ENCODE peak calls at places on chromosomes 5 and 9, in eight cellular contexts. F is cardiac fibroblast, M is astrocyte of the spinal cord, T is gastrocnemius medialis, O is foreskin fibroblast, Q is NB4, X is right atrium auricular region, P is cardiac muscle cell. S is an unnamed sample.

GRCh38 chr5:115336201-115336720 is 39.8 kb upstream of the CCDC112 start:
- DNase-seq in M (no peak), T (no peak), Q (no peak), X (no peak), O (no peak), P (no peak), F (no peak), S (no peak)

GRCh38 chr9:92245005-92245797 is 48.3 kb downstream of the IARS1 start:
- DNase-seq in T (no peak), M (peak), X (no peak), O (peak), P (peak), F (peak), Q (peak), S (no peak)

GRCh38 chr5:2757563-2758311 is 6.3 kb upstream of the IRX2 start:
- DNase-seq in P (peak), Q (peak), M (no peak), F (peak), O (peak), T (no peak), X (peak), S (no peak)

GRCh38 chr5:139668064-139668880 is 20.1 kb downstream of the CXXC5 start:
- DNase-seq in F (peak), T (peak), M (no peak), Q (no peak), X (no peak), P (peak), O (no peak), S (no peak)

GRCh38 chr5:84403773-84404172 is 19.1 kb upstream of the EDIL3 start:
- DNase-seq in F (peak), Q (no peak), O (peak), P (peak), X (no peak), T (no peak), M (peak), S (peak)

GRCh38 chr5:31962928-31963327 is 211.2 kb downstream of the GOLPH3 start:
- DNase-seq in X (no peak), P (no peak), T (no peak), F (no peak), O (no peak), M (peak), Q (no peak), S (no peak)

GRCh38 chr9:79611091-79611614 is 39.4 kb downstream of the TLE4 start:
- DNase-seq in P (peak), X (no peak), F (peak), T (no peak), Q (peak), M (peak), O (peak), S (peak)

GRCh38 chr9:75438716-75439115 is 350.4 kb downstream of the OSTF1 start:
- DNase-seq in O (no peak), M (no peak), T (no peak), P (no peak), F (no peak), X (no peak), Q (no peak), S (no peak)

GRCh38 chr9:114869845-114870244 is 60.5 kb downstream of the TNFSF8 start:
- DNase-seq in F (no peak), P (no peak), O (no peak), X (no peak), T (no peak), Q (no peak), M (no peak), S (no peak)

GRCh38 chr9:134304712-134305111 is 21.5 kb upstream of the RXRA start:
- DNase-seq in F (no peak), X (no peak), P (no peak), Q (no peak), M (no peak), O (no peak), T (no peak), S (no peak)

GRCh38 chr9:107705521-107705920 is 216.0 kb upstream of the KLF4 start:
- DNase-seq in O (no peak), Q (no peak), M (peak), P (no peak), T (no peak), F (no peak), X (no peak), S (no peak)

GRCh38 chr5:14105717-14106435 is 37.3 kb upstream of the TRIO start:
- DNase-seq in P (peak), O (peak), M (peak), T (no peak), Q (no peak), F (peak), X (no peak), S (peak)

GRCh38 chr9:36820392-36820861 is 213.6 kb downstream of the PAX5 start:
- DNase-seq in Q (no peak), P (peak), O (peak), F (no peak), X (no peak), M (no peak), T (no peak), S (no peak)

GRCh38 chr9:131633491-131634031 is 88.2 kb downstream of the PRRT1B start:
- DNase-seq in F (no peak), P (no peak), Q (no peak), M (no peak), O (no peak), X (no peak), T (no peak), S (no peak)

GRCh38 chr9:444528-444927 is 229.9 kb downstream of the DOCK8 start:
- DNase-seq in Q (no peak), O (no peak), X (no peak), F (peak), T (no peak), M (peak), P (peak), S (no peak)

GRCh38 chr9:26637101-26637500 is 255.5 kb downstream of the CAAP1 start:
- DNase-seq in P (no peak), T (no peak), Q (no peak), F (no peak), X (no peak), O (no peak), M (no peak), S (no peak)

GRCh38 chr9:112631313-112631712 is 86.6 kb downstream of the INIP start:
- DNase-seq in F (no peak), X (no peak), Q (peak), P (peak), T (no peak), M (no peak), O (no peak), S (no peak)

GRCh38 chr5:135106610-135107009 is 72.6 kb upstream of the PITX1 start:
- DNase-seq in F (no peak), X (no peak), Q (peak), T (no peak), O (no peak), M (no peak), P (no peak), S (no peak)

GRCh38 chr5:42242829-42243485 is 180.3 kb upstream of the GHR start:
- DNase-seq in T (peak), P (no peak), O (no peak), Q (no peak), F (no peak), M (no peak), X (no peak), S (no peak)

GRCh38 chr9:132163457-132163875 is 1.6 kb downstream of the NTNG2 start:
- DNase-seq in P (no peak), T (no peak), Q (peak), F (peak), O (no peak), X (no peak), M (no peak), S (no peak)

GRCh38 chr9:124018731-124019697 is 7.4 kb downstream of the LHX2 start:
- DNase-seq in O (no peak), T (no peak), M (no peak), P (no peak), Q (no peak), F (no peak), X (no peak), S (no peak)

GRCh38 chr5:151805414-151806225 is 33.9 kb downstream of the G3BP1 start:
- DNase-seq in P (peak), O (peak), M (peak), T (peak), F (peak), X (no peak), Q (no peak), S (no peak)

GRCh38 chr9:106697390-106697789 is 165.6 kb upstream of the ZNF462 start:
- DNase-seq in O (no peak), Q (no peak), X (no peak), M (no peak), P (no peak), T (no peak), F (no peak), S (no peak)

GRCh38 chr5:50967388-50968039 is 301.1 kb downstream of the PARP8 start:
- DNase-seq in X (no peak), T (no peak), F (no peak), O (no peak), P (no peak), M (no peak), Q (no peak), S (no peak)

GRCh38 chr5:142803428-142804111 is 33.4 kb downstream of the ARHGAP26 start:
- DNase-seq in T (peak), M (no peak), O (no peak), P (peak), F (peak), Q (peak), X (peak), S (no peak)

GRCh38 chr5:103519550-103519949 is 43.0 kb downstream of the NUDT12 start:
- DNase-seq in M (no peak), O (no peak), T (no peak), P (no peak), X (no peak), F (peak), Q (no peak), S (no peak)

GRCh38 chr5:169688106-169688505 is 51.0 kb downstream of the DOCK2 start:
- DNase-seq in P (no peak), O (no peak), M (no peak), T (no peak), X (no peak), F (no peak), Q (no peak), S (no peak)

GRCh38 chr9:34547960-34548603 is 25.3 kb upstream of the ENHO start:
- DNase-seq in T (peak), Q (peak), O (peak), P (peak), M (peak), F (peak), X (peak), S (no peak)

GRCh38 chr9:105399117-105399516 is 48.7 kb upstream of the FSD1L start:
- DNase-seq in Q (no peak), M (no peak), O (no peak), T (no peak), F (no peak), X (no peak), P (no peak), S (no peak)

GRCh38 chr5:15492545-15492944 is 7.4 kb upstream of the FBXL7 start:
- DNase-seq in Q (no peak), T (no peak), O (no peak), X (no peak), P (peak), F (no peak), M (no peak), S (no peak)

GRCh38 chr9:93531374-93531773 is 45.0 kb upstream of the PHF2 start:
- DNase-seq in O (no peak), F (no peak), P (no peak), T (peak), X (no peak), Q (no peak), M (no peak), S (no peak)

GRCh38 chr5:2863133-2863532 is 111.7 kb upstream of the IRX2 start:
- DNase-seq in F (no peak), T (no peak), Q (no peak), O (no peak), P (no peak), M (no peak), X (no peak), S (no peak)

GRCh38 chr9:72494051-72494450 is 27.4 kb upstream of the TMC1 start:
- DNase-seq in P (no peak), T (no peak), X (no peak), M (no peak), Q (no peak), O (no peak), F (no peak), S (peak)

GRCh38 chr5:35856186-35857003 is at the start of gene IL7R:
- DNase-seq in F (no peak), P (peak), M (no peak), X (no peak), T (no peak), O (no peak), Q (peak), S (no peak)

GRCh38 chr9:120567874-120568273 is 12.1 kb downstream of the CDK5RAP2 start:
- DNase-seq in P (no peak), T (no peak), F (no peak), X (no peak), O (no peak), M (no peak), Q (no peak), S (no peak)

DNA sequence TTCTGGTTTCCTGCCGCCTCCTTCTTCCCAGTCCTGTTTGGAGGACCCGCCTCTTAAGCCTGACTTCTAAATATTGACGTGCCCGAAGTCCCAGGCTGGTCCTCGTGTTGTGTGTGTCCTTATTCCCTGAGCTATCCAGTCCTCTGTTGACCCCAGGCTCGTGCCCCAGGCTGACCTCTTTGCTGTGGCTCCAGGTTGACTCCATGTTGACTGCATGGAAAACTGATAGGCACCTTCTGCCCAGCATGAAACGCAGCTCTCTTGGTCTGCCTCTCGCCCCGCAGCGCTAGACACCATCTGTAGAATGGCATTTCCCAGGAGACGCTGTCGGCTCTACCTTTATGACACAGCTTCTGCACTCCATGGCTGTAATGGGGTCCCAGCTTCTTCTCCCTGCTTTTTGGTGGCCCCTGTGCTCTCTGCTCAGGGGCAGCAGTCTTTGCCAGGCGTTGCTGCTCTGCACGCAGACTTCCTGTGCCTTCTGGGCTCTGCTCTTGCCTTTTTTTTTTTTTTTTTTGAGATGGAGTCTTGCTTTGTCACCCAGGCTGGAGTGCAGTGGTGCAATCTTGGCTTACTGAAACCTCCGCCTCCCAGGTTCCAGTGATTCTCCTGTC is 28.4 kb downstream of the EHMT1 start:
- DNase-seq in Q (no peak), T (no peak), F (no peak), O (no peak), X (no peak), M (no peak), P (no peak), S (no peak)
- H3K4me3 ChIP-seq in Q (no peak), T (no peak), F (no peak), O (no peak), X (no peak), M (no peak), P (no peak), S (no peak)

GRCh38 chr9:38061326-38061947 is 7.6 kb downstream of the SHB start:
- DNase-seq in M (no peak), O (no peak), F (no peak), T (no peak), X (no peak), P (no peak), Q (no peak), S (no peak)

GRCh38 chr9:38063363-38063707 is 5.7 kb downstream of the SHB start:
- DNase-seq in P (no peak), X (no peak), F (no peak), M (no peak), Q (no peak), O (no peak), T (no peak), S (no peak)

GRCh38 chr9:38060688-38061087 is 8.3 kb downstream of the SHB start:
- DNase-seq in M (no peak), X (no peak), T (no peak), O (no peak), Q (no peak), F (no peak), P (no peak), S (no peak)

GRCh38 chr9:38062106-38062497 is 6.9 kb downstream of the SHB start:
- DNase-seq in Q (no peak), O (no peak), F (no peak), P (no peak), X (no peak), M (no peak), T (no peak), S (no peak)

GRCh38 chr9:38062498-38063362 is 6.3 kb downstream of the SHB start:
- DNase-seq in X (no peak), P (peak), Q (no peak), O (peak), T (no peak), M (peak), F (peak), S (peak)
- TF ChIP-seq CTCF in X (no peak), P (no peak), Q (no peak), O (no peak), T (no peak), M (no peak), F (no peak), S (no peak)

GRCh38 chr9:100096378-100096916 is 2.4 kb downstream of the ERP44 start:
- DNase-seq in T (no peak), O (no peak), P (no peak), Q (no peak), M (no peak), F (no peak), X (no peak), S (no peak)
- H3K4me3 ChIP-seq in T (no peak), O (no peak), P (no peak), Q (peak), M (no peak), F (no peak), X (no peak), S (no peak)

GRCh38 chr5:71653119-71653518 is 66.0 kb upstream of the CARTPT start:
- DNase-seq in M (peak), F (peak), Q (no peak), X (no peak), O (no peak), T (no peak), P (peak), S (no peak)

GRCh38 chr5:71662381-71662780 is 56.7 kb upstream of the CARTPT start:
- DNase-seq in T (no peak), X (no peak), P (no peak), F (no peak), M (no peak), Q (no peak), O (no peak), S (no peak)

GRCh38 chr5:71663570-71663969 is 55.5 kb upstream of the CARTPT start:
- DNase-seq in T (no peak), F (no peak), O (no peak), Q (no peak), P (no peak), X (no peak), M (no peak), S (no peak)

GRCh38 chr5:71663166-71663565 is 55.9 kb upstream of the CARTPT start:
- DNase-seq in Q (no peak), F (no peak), M (no peak), P (no peak), X (no peak), O (no peak), T (no peak), S (no peak)

GRCh38 chr5:71658916-71659661 is 60.0 kb upstream of the CARTPT start:
- DNase-seq in M (peak), Q (peak), X (no peak), T (no peak), O (no peak), P (peak), F (peak), S (no peak)
- TF ChIP-seq CTCF in M (no peak), Q (peak), X (no peak), T (no peak), O (no peak), P (peak), F (no peak), S (no peak)

DNA sequence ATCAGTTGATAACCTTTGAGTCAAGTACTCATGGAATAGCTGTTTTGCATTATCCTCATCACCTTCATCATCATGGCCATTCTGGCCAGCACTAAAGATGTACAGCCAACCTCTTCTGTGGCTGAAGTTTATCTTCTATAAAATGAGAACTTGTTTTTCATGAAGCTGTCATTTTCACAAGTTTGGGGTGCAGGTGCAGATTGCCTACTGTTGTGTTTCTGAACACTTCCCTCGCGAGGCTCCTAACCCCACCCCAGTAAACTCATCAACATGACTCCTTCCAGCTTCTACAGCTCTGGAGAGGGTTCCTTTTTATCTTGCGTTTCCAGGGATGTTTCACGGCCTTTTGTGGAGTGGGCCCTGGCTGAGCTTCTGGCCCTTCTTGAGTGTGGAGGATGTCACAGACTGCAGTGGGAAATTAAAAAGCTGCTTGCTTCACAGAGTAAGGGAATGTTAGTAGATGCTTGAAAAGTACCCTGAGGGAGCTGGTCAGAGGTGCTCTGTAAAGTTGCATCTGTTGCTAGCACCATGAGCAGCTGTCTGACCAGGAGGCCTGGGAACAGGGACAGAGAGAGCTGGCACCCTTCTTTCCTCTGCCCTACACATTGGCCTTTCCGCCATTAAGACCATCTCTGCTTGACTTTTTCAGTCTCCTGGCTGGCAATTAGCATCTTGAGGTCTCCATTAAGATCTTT is 24.9 kb downstream of the SYK start:
- DNase-seq in T (no peak), F (no peak), P (no peak), O (no peak), X (peak), M (no peak), Q (no peak), S (no peak)
- H3K4me3 ChIP-seq in T (no peak), F (no peak), P (no peak), O (no peak), X (no peak), M (no peak), Q (no peak), S (no peak)

S was measured in retinal pigment epithelial cell.